ENCODE peak calls at places on chromosomes 4 and X, in eight cellular contexts. L, G, H, O, P, B, Z and T are unnamed samples.

GRCh38 chr4:141643557-141643956 is 7.2 kb downstream of the IL15 start:
- DNase-seq in L (no peak), G (no peak), H (no peak), O (no peak), P (no peak), B (no peak), Z (no peak), T (peak; percentile 80)

GRCh38 chr4:100906973-100907372 is 389.2 kb upstream of the EMCN start:
- DNase-seq in L (no peak), G (no peak), H (no peak), O (no peak), P (no peak), B (no peak), Z (no peak), T (no peak)

GRCh38 chr4:5770051-5770450 is 59.0 kb downstream of the EVC start:
- DNase-seq in L (no peak), G (no peak), H (no peak), O (no peak), P (no peak), B (no peak), Z (no peak), T (no peak)

GRCh38 chr4:108060686-108061321 is 71.1 kb downstream of the HADH start:
- DNase-seq in L (no peak), G (no peak), H (no peak), O (no peak), P (no peak), B (no peak), Z (no peak), T (no peak)

GRCh38 chr4:22514431-22514830 is 1.4 kb downstream of the ADGRA3 start:
- DNase-seq in L (no peak), G (no peak), H (no peak), O (no peak), P (no peak), B (no peak), Z (no peak), T (peak; percentile 33)

GRCh38 chrX:2974946-2975345 is 31.4 kb upstream of the ARSH start:
- DNase-seq in L (no peak), G (no peak), H (no peak), O (no peak), P (no peak), B (no peak), Z (no peak), T (no peak)

GRCh38 chr4:148822572-148823418 is 380.6 kb upstream of the NR3C2 start:
- DNase-seq in L (no peak), G (no peak), H (no peak), O (no peak), P (no peak), B (no peak), Z (no peak), T (no peak)

GRCh38 chr4:8383016-8383415 is 57.5 kb downstream of the ACOX3 start:
- DNase-seq in L (no peak), G (no peak), H (no peak), O (no peak), P (no peak), B (no peak), Z (peak; percentile 67), T (no peak)

GRCh38 chrX:47500541-47500940 is 17.5 kb upstream of the ZNF41 start:
- DNase-seq in L (no peak), G (no peak), H (no peak), O (no peak), P (no peak), B (no peak), Z (no peak), T (peak; percentile 72)

GRCh38 chr4:81049861-81050423 is 19.4 kb downstream of the BMP3 start:
- DNase-seq in L (no peak), G (no peak), H (no peak), O (no peak), P (no peak), B (no peak), Z (no peak), T (no peak)

GRCh38 chr4:95929448-95930064 is 89.7 kb downstream of the PDHA2 start:
- DNase-seq in L (no peak), G (no peak), H (no peak), O (no peak), P (no peak), B (no peak), Z (no peak), T (peak; percentile 28)

GRCh38 chr4:144782345-144782744 is 136.4 kb downstream of the HHIP start:
- DNase-seq in L (no peak), G (no peak), H (no peak), O (no peak), P (no peak), B (no peak), Z (no peak), T (no peak)

GRCh38 chrX:129934461-129934860 is 28.5 kb downstream of the UTP14A start:
- DNase-seq in L (no peak), G (no peak), H (no peak), O (no peak), P (no peak), B (no peak), Z (no peak), T (no peak)

GRCh38 chr4:26088433-26088928 is 174.5 kb downstream of the SMIM20 start:
- DNase-seq in L (no peak), G (no peak), H (no peak), O (no peak), P (no peak), B (no peak), Z (no peak), T (peak; percentile 73)

GRCh38 chr4:23504094-23504493 is 385.8 kb downstream of the PPARGC1A start:
- DNase-seq in L (no peak), G (no peak), H (no peak), O (no peak), P (no peak), B (no peak), Z (no peak), T (no peak)

GRCh38 chr4:138576684-138577083 is 334.5 kb upstream of the SLC7A11 start:
- DNase-seq in L (no peak), G (peak; percentile 10), H (no peak), O (no peak), P (no peak), B (no peak), Z (no peak), T (peak; percentile 58)

GRCh38 chrX:109940411-109940810 is 62.5 kb upstream of the TMEM164 start:
- DNase-seq in L (no peak), G (no peak), H (no peak), O (no peak), P (no peak), B (no peak), Z (no peak), T (no peak)

DNA sequence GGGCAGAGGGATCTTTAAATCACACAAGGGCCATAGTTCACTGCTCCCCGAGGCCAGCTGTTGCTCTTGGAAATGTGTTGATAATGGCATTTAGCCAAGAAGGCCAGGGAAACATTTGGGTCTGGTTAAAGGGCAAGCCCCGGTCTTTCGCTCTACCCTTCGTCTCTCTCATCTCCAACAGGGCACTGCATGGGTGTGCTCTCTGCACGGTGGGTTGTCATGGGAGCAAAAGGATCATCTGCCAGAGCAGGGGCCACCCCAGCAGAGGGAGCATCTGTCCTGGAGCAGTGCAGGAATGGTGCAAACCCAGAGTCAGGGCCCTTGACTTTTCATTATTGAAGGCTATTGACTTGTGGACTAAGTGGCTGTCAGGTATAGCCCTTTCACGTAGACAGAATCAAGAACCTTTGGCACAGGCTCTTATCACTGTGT is 22.7 kb upstream of the PGRMC2 start:
- DNase-seq in L (no peak), G (no peak), H (peak; percentile 13), O (no peak), P (no peak), B (peak; percentile 65), Z (no peak), T (no peak)
- TF ChIP-seq CTCF in L (no peak), G (no peak), H (no peak), O (no peak), P (no peak), B (peak; percentile 25), Z (no peak), T (peak; percentile 14)

DNA sequence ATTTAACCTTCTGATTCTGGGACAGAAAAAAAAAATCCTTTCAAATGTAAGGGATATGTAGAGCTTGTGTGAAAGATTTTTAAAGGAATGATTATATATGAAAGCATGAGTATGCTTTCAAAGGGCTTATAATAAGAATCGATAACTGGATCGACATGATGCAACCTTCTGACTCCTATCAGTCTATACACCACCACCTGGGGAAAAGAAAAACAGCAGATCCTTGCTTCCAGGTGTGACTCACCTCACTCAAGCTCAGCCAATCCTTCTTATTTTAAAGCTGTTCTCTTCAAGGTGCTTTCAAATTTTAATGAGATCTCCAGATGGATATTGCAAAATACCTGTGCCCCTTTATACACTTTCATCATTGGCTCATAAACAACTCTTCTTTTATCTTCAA is 102.1 kb upstream of the EDNRA start:
- DNase-seq in L (no peak), G (no peak), H (no peak), O (no peak), P (no peak), B (no peak), Z (no peak), T (peak; percentile 62)
- TF ChIP-seq CTCF in L (no peak), G (no peak), H (no peak), O (no peak), P (no peak), B (no peak), Z (no peak), T (peak; percentile 19)

DNA sequence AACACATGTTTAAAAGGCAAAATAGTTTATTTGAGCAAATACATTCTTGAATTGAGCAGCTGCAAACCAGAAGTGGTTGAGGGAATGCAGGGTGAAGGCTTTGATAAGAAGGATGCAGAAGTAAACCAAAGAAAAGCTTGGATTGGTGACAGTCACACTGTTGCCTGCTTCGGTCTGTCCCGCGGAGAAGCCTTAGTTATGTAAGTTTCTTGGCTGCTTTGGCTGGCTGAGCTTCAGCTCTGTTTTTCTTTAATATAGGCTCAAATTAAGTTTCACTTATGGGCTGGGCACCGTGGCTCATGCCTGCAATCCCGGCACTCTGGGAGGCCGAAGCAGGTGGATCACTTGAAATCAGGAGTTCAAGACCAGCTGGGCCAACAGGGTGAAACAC is 67.5 kb downstream of the FAM53A start:
- DNase-seq in L (no peak), G (no peak), H (no peak), O (no peak), P (no peak), B (no peak), Z (no peak), T (no peak)
- TF ChIP-seq CTCF in L (no peak), G (no peak), H (no peak), O (no peak), P (no peak), B (no peak), Z (no peak), T (no peak)

DNA sequence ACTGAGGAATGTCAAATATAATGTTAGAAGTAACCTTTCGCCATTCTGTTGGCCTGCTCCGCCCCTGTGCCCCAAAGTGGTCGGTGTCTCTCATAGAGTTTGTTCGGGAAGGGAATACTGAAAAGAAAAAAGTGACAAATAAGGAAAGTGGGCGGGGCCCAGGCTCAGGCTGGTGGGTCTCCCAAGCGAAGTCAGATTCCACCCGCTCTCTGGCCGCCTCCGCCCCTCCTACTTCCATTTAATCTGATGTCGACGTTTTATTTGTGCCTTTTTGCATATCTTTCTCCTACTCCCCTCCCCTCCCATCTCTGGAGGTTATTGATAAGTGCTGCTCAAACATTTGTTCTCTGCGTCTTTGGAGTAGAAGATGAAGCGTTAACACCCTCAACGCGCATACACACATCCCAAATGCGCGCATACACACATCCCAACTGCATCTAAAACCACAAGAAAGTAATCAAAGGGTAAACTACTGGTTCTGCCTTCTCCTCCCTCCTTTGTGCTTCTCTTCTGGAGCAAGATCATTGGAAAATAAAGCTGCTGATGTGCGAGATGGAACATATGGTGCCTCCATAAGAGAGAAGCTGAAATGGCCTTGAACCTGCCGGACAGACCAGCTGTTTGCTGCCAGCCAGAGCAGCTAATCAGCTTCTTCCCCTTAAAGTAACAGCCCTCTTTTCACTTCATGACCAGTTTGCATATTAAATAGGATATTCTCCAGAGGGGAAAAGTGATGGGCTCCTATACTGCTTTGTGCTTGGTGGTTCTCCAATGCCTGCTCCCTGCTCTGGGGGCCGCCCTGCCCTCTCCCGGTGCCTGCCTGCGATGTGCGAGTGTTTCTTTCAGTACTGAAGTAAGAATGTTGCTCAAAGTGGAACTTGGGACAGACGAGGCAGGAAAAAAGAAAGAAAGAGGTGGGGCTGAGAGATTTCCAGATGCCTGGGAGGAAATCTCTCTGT is 3.1 kb downstream of the MAMLD1 start:
- DNase-seq in L (peak; percentile 68), G (peak; percentile 46), H (peak; percentile 75), O (no peak), P (no peak), B (no peak), Z (peak; percentile 70), T (peak; percentile 16)
- TF ChIP-seq CTCF in L (no peak), G (no peak), H (no peak), O (no peak), P (no peak), B (no peak), Z (no peak), T (no peak)